ENCODE peak calls at places on chromosomes 12 and 14, in six cellular contexts. One of them, this sample, is unnamed.
A peak's percentile ranks its signal among the peaks of the same experiment; 100 is the strongest.

GRCh38 chr12:55017421-55017820 is 2.4 kb upstream of the NEUROD4 start:
- DNase-seq in K562: no peak
- DNase-seq in H1: no peak
- DNase-seq in HepG2: no peak
- DNase-seq in WTC11: peak; percentile 29
- DNase-seq in HCT116: no peak
- DNase-seq in this sample: no peak

GRCh38 chr14:20790439-20791116 is 9.5 kb downstream of the RNASE6 start:
- DNase-seq in K562: no peak
- DNase-seq in H1: no peak
- DNase-seq in HepG2: no peak
- DNase-seq in HCT116: no peak
- DNase-seq in WTC11: no peak
- DNase-seq in this sample: no peak

GRCh38 chr14:68978550-68978911 is 571 bp downstream of the ACTN1 start:
- DNase-seq in K562: peak; percentile 70
- DNase-seq in H1: peak; percentile 88
- DNase-seq in HepG2: no peak
- DNase-seq in WTC11: peak; percentile 85
- DNase-seq in HCT116: no peak
- DNase-seq in this sample: no peak

GRCh38 chr12:10392394-10392930 is 2.6 kb upstream of the KLRK1 start:
- DNase-seq in HCT116: peak; percentile 79
- DNase-seq in K562: peak; percentile 52
- DNase-seq in HepG2: no peak
- DNase-seq in H1: no peak
- DNase-seq in WTC11: no peak
- DNase-seq in this sample: peak; percentile 77

GRCh38 chr14:76953196-76953945 is 75.1 kb downstream of the IRF2BPL start:
- DNase-seq in HCT116: peak; percentile 81
- DNase-seq in WTC11: no peak
- DNase-seq in K562: peak; percentile 20
- DNase-seq in HepG2: peak; percentile 45
- DNase-seq in H1: no peak
- DNase-seq in this sample: no peak

GRCh38 chr12:105418232-105418631 is 87.7 kb downstream of the C12orf75 start:
- DNase-seq in HepG2: no peak
- DNase-seq in H1: no peak
- DNase-seq in WTC11: no peak
- DNase-seq in HCT116: no peak
- DNase-seq in K562: no peak
- DNase-seq in this sample: no peak

GRCh38 chr14:52079239-52079956 is 10.5 kb upstream of the NID2 start:
- DNase-seq in K562: no peak
- DNase-seq in WTC11: no peak
- DNase-seq in HCT116: no peak
- DNase-seq in HepG2: peak; percentile 71
- DNase-seq in H1: no peak
- DNase-seq in this sample: no peak

GRCh38 chr14:102525213-102526143 is 15.9 kb upstream of the ANKRD9 start:
- DNase-seq in H1: no peak
- DNase-seq in HepG2: peak; percentile 55
- DNase-seq in K562: peak; percentile 64
- DNase-seq in WTC11: no peak
- DNase-seq in HCT116: peak; percentile 39
- DNase-seq in this sample: peak; percentile 27

GRCh38 chr12:20463920-20464524 is 95.7 kb downstream of the PDE3A start:
- DNase-seq in HepG2: peak; percentile 13
- DNase-seq in H1: no peak
- DNase-seq in WTC11: no peak
- DNase-seq in HCT116: no peak
- DNase-seq in K562: peak; percentile 0
- DNase-seq in this sample: no peak

GRCh38 chr12:61846805-61847204 is 413.4 kb upstream of the USP15 start:
- DNase-seq in HepG2: no peak
- DNase-seq in HCT116: no peak
- DNase-seq in H1: no peak
- DNase-seq in WTC11: no peak
- DNase-seq in K562: no peak
- DNase-seq in this sample: no peak

GRCh38 chr14:96198430-96199133 is 6.1 kb upstream of the BDKRB2 start:
- DNase-seq in WTC11: no peak
- DNase-seq in K562: no peak
- DNase-seq in HCT116: no peak
- DNase-seq in H1: no peak
- DNase-seq in HepG2: no peak
- DNase-seq in this sample: no peak

GRCh38 chr12:124847113-124847512 is 16.6 kb downstream of the SCARB1 start:
- DNase-seq in H1: no peak
- DNase-seq in HepG2: no peak
- DNase-seq in K562: no peak
- DNase-seq in HCT116: no peak
- DNase-seq in WTC11: no peak
- DNase-seq in this sample: no peak

GRCh38 chr14:106826833-106827369 is 1300.5 kb downstream of the TMEM121 start:
- DNase-seq in WTC11: no peak
- DNase-seq in HCT116: no peak
- DNase-seq in HepG2: no peak
- DNase-seq in H1: no peak
- DNase-seq in K562: no peak
- DNase-seq in this sample: no peak

GRCh38 chr12:52358575-52359350 is 8.5 kb downstream of the KRT85 start:
- DNase-seq in H1: no peak
- DNase-seq in K562: no peak
- DNase-seq in HCT116: no peak
- DNase-seq in HepG2: no peak
- DNase-seq in WTC11: no peak
- DNase-seq in this sample: peak; percentile 34

GRCh38 chr14:101459392-101459900 is 101.8 kb upstream of the DIO3 start:
- DNase-seq in HepG2: no peak
- DNase-seq in H1: no peak
- DNase-seq in K562: no peak
- DNase-seq in HCT116: no peak
- DNase-seq in WTC11: no peak
- DNase-seq in this sample: no peak

GRCh38 chr14:95319312-95320075 is at the start of gene CLMN:
- DNase-seq in HCT116: peak; percentile 16
- DNase-seq in WTC11: peak; percentile 59
- DNase-seq in HepG2: no peak
- DNase-seq in K562: peak; percentile 23
- DNase-seq in H1: peak; percentile 69
- DNase-seq in this sample: no peak

DNA sequence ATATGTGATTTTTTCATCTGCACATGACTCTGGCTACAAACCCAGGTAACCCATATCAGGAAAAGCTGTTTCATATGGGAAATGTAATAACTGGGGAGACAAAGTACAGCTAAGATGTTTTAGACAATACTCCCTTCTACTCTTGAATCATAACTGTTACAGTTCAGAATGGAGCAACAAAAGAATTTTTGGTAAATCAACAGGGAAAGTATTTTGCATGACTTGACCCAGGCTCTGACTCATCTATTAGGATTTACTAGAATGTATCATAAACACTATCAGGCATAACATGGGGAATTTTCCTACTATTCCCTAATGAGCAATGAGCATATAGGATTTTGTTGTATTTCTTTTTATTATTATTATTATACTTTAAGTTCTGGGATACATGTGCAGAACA is 553.0 kb downstream of the SLC16A7 start:
- DNase-seq in HepG2: no peak
- DNase-seq in HCT116: peak; percentile 4
- DNase-seq in K562: no peak
- DNase-seq in WTC11: no peak
- DNase-seq in H1: no peak
- DNase-seq in this sample: no peak
- TF ChIP-seq ATF3 in HepG2: no peak
- TF ChIP-seq ATF3 in HCT116: no peak
- TF ChIP-seq ATF3 in K562: no peak
- TF ChIP-seq ATF3 in WTC11: no peak
- TF ChIP-seq ATF3 in H1: no peak
- TF ChIP-seq ATF3 in this sample: no peak

GRCh38 chr12:59500335-59500734 is 95.5 kb upstream of the SLC16A7 start:
- DNase-seq in WTC11: no peak
- DNase-seq in HepG2: no peak
- DNase-seq in HCT116: no peak
- DNase-seq in H1: no peak
- DNase-seq in K562: no peak
- DNase-seq in this sample: no peak

GRCh38 chr12:59494617-59495016 is 101.2 kb upstream of the SLC16A7 start:
- DNase-seq in HepG2: no peak
- DNase-seq in HCT116: no peak
- DNase-seq in H1: no peak
- DNase-seq in WTC11: no peak
- DNase-seq in K562: no peak
- DNase-seq in this sample: no peak

GRCh38 chr12:59500915-59501314 is 94.9 kb upstream of the SLC16A7 start:
- DNase-seq in H1: no peak
- DNase-seq in HCT116: no peak
- DNase-seq in WTC11: no peak
- DNase-seq in HepG2: no peak
- DNase-seq in K562: no peak
- DNase-seq in this sample: no peak

DNA sequence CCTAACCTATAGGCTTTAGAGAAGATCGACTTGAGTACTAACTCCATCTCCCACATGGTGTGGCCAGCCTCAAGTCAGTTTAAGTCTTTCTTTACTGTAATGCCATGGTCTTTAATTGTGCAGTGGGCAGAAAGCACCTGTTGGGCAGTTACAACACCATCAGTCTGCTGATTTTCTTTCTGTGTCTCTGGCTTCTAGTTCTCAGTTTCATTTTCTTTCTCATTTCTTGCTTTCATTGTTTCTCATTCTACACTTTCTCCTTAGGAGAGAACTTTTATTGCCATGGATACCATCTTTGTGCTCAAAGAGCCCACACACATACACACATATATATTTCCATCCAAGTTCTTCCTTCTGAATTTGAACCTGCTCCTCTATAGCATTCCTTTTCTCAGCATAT is 96.1 kb upstream of the SLC16A7 start:
- DNase-seq in WTC11: no peak
- DNase-seq in HCT116: no peak
- DNase-seq in HepG2: no peak
- DNase-seq in H1: no peak
- DNase-seq in K562: no peak
- DNase-seq in this sample: peak; percentile 2
- TF ChIP-seq ATF3 in WTC11: no peak
- TF ChIP-seq ATF3 in HCT116: no peak
- TF ChIP-seq ATF3 in HepG2: no peak
- TF ChIP-seq ATF3 in H1: no peak
- TF ChIP-seq ATF3 in K562: no peak
- TF ChIP-seq ATF3 in this sample: no peak

DNA sequence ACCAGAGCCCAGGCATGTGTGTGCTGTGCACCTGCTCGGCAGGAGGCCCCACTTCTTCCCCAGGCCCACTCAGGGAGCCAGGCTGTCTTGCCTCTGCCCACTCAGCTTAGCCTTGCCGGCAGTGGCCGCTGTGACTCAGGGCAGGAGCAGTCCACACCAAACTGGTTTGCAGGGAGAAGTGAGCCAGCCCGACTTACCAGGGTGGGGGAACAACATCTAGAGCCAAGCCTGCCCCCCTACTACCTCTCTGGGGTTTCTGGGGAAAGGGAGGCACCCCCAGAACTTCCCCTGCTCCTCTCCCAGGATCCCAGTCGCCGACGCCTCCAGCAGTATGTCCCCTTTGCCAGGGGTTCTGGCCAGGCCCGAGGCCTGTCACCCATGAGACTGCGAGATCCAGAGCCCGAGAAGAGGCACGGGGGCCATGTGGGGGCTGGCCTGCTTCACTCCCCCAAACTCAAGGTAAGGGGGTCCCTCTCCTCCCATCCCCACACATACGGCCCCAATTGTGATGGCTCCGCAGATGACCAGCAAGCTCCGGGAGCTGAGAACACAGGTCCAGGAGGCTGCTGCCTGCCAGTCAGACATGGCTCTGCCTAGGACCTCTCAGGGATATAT is 3.0 kb downstream of the PLEKHG6 start:
- DNase-seq in WTC11: no peak
- DNase-seq in HCT116: no peak
- DNase-seq in K562: no peak
- DNase-seq in HepG2: no peak
- DNase-seq in H1: no peak
- DNase-seq in this sample: no peak
- TF ChIP-seq ATF3 in WTC11: no peak
- TF ChIP-seq ATF3 in HCT116: no peak
- TF ChIP-seq ATF3 in K562: no peak
- TF ChIP-seq ATF3 in HepG2: no peak
- TF ChIP-seq ATF3 in H1: no peak
- TF ChIP-seq ATF3 in this sample: no peak

DNA sequence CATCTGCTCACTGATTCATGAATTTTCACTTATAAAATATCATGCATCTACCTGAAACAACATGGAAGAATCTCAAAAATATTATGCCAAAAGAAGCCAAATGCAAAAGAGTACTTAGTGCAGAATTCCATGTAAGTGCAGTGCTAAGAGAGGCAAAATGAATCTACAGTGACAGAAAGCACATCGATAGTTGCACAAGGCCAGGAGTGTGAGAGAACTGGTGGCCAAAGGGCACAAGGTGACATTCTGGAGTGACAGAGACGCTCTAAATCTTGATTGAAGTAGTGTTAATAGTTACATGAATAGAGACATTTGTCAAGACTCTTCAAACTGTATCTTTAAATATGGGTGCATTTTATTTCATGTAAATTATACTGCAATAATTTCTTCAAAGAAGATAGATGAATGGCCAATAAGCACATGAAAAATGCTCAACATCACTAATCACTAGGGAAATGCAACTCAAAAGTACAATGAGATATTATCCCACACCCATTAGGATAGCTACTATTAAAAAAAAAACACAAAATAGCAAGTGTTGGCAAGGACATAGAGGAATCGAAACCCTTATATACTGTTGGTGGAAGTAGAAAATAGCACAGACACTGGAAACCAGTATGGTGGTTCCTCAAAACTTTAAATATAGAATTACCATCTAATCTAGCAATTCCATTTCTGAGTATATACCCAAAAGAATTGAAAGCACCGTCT is 71.7 kb upstream of the KICS2 start:
- DNase-seq in H1: no peak
- DNase-seq in WTC11: no peak
- DNase-seq in K562: no peak
- DNase-seq in HepG2: no peak
- DNase-seq in HCT116: no peak
- DNase-seq in this sample: no peak
- TF ChIP-seq ATF3 in H1: no peak
- TF ChIP-seq ATF3 in WTC11: no peak
- TF ChIP-seq ATF3 in K562: no peak
- TF ChIP-seq ATF3 in HepG2: no peak
- TF ChIP-seq ATF3 in HCT116: no peak
- TF ChIP-seq ATF3 in this sample: no peak